ENCODE peak calls at places on chromosomes 11 and 22, in seven cellular contexts. One of them, this sample, is unnamed.

GRCh38 chr11:71951741-71952310 is 23.0 kb downstream of the RNF121 start:
- DNase-seq in HepG2: no peak
- DNase-seq in PC-3: no peak
- DNase-seq in mesendoderm: no peak
- DNase-seq in IMR-90: no peak
- DNase-seq in adipocyte: no peak
- DNase-seq in mammary epithelial cell: no peak
- DNase-seq in this sample: no peak

GRCh38 chr11:59273008-59273841 is 60.5 kb upstream of the MPEG1 start:
- DNase-seq in HepG2: no peak
- DNase-seq in mesendoderm: no peak
- DNase-seq in IMR-90: no peak
- DNase-seq in mammary epithelial cell: no peak
- DNase-seq in adipocyte: no peak
- DNase-seq in PC-3: peak
- DNase-seq in this sample: no peak

GRCh38 chr22:46007848-46008261 is 30.9 kb upstream of the WNT7B start:
- DNase-seq in mesendoderm: peak
- DNase-seq in adipocyte: peak
- DNase-seq in IMR-90: peak
- DNase-seq in PC-3: no peak
- DNase-seq in HepG2: no peak
- DNase-seq in mammary epithelial cell: peak
- DNase-seq in this sample: no peak

GRCh38 chr11:129992161-129992944 is 10.3 kb downstream of the PRDM10 start:
- DNase-seq in PC-3: peak
- DNase-seq in adipocyte: no peak
- DNase-seq in HepG2: peak
- DNase-seq in IMR-90: peak
- DNase-seq in mammary epithelial cell: peak
- DNase-seq in mesendoderm: peak
- DNase-seq in this sample: no peak

GRCh38 chr22:37818397-37819099 is 4.6 kb upstream of the GALR3 start:
- DNase-seq in adipocyte: peak
- DNase-seq in IMR-90: peak
- DNase-seq in mesendoderm: peak
- DNase-seq in HepG2: no peak
- DNase-seq in mammary epithelial cell: peak
- DNase-seq in PC-3: no peak
- DNase-seq in this sample: no peak

GRCh38 chr11:94303884-94304459 is 408 bp upstream of the IZUMO1R start:
- DNase-seq in mesendoderm: no peak
- DNase-seq in mammary epithelial cell: no peak
- DNase-seq in HepG2: no peak
- DNase-seq in PC-3: no peak
- DNase-seq in adipocyte: peak
- DNase-seq in IMR-90: no peak
- DNase-seq in this sample: no peak

GRCh38 chr11:17544181-17544622 is at the start of gene USH1C:
- DNase-seq in mammary epithelial cell: no peak
- DNase-seq in adipocyte: no peak
- DNase-seq in PC-3: no peak
- DNase-seq in HepG2: no peak
- DNase-seq in mesendoderm: peak
- DNase-seq in IMR-90: no peak
- DNase-seq in this sample: no peak

GRCh38 chr22:22103078-22103593 is 120.5 kb upstream of the TOP3B start:
- DNase-seq in IMR-90: no peak
- DNase-seq in mammary epithelial cell: no peak
- DNase-seq in mesendoderm: peak
- DNase-seq in PC-3: peak
- DNase-seq in HepG2: no peak
- DNase-seq in adipocyte: no peak
- DNase-seq in this sample: no peak

GRCh38 chr11:74069146-74070046 is 60.5 kb upstream of the UCP3 start:
- DNase-seq in mesendoderm: no peak
- DNase-seq in mammary epithelial cell: peak
- DNase-seq in PC-3: peak
- DNase-seq in IMR-90: peak
- DNase-seq in HepG2: no peak
- DNase-seq in adipocyte: peak
- DNase-seq in this sample: no peak

GRCh38 chr22:21025266-21025665 is 7.1 kb downstream of the SLC7A4 start:
- DNase-seq in HepG2: no peak
- DNase-seq in PC-3: no peak
- DNase-seq in mammary epithelial cell: peak
- DNase-seq in adipocyte: no peak
- DNase-seq in IMR-90: no peak
- DNase-seq in mesendoderm: no peak
- DNase-seq in this sample: no peak

GRCh38 chr11:134572741-134573675 is 161.0 kb upstream of the B3GAT1 start:
- DNase-seq in adipocyte: no peak
- DNase-seq in mesendoderm: no peak
- DNase-seq in IMR-90: no peak
- DNase-seq in mammary epithelial cell: no peak
- DNase-seq in PC-3: no peak
- DNase-seq in HepG2: no peak
- DNase-seq in this sample: no peak

GRCh38 chr11:47242596-47243192 is 5.9 kb downstream of the ACP2 start:
- DNase-seq in mesendoderm: no peak
- DNase-seq in PC-3: no peak
- DNase-seq in mammary epithelial cell: no peak
- DNase-seq in IMR-90: no peak
- DNase-seq in HepG2: no peak
- DNase-seq in adipocyte: no peak
- DNase-seq in this sample: no peak

GRCh38 chr11:102309621-102310541 is 7.4 kb upstream of the BIRC3 start:
- DNase-seq in HepG2: peak
- DNase-seq in mammary epithelial cell: no peak
- DNase-seq in PC-3: no peak
- DNase-seq in adipocyte: peak
- DNase-seq in mesendoderm: peak
- DNase-seq in IMR-90: no peak
- DNase-seq in this sample: peak

GRCh38 chr11:76861490-76861953 is 804 bp downstream of the ACER3 start:
- DNase-seq in mesendoderm: peak
- DNase-seq in IMR-90: no peak
- DNase-seq in mammary epithelial cell: peak
- DNase-seq in PC-3: peak
- DNase-seq in HepG2: no peak
- DNase-seq in adipocyte: no peak
- DNase-seq in this sample: no peak

GRCh38 chr11:34537636-34538035 is 24.0 kb upstream of the ELF5 start:
- DNase-seq in adipocyte: no peak
- DNase-seq in PC-3: peak
- DNase-seq in mesendoderm: no peak
- DNase-seq in HepG2: no peak
- DNase-seq in IMR-90: no peak
- DNase-seq in mammary epithelial cell: peak
- DNase-seq in this sample: no peak

GRCh38 chr11:45500457-45500856 is 165.0 kb downstream of the CHST1 start:
- DNase-seq in IMR-90: no peak
- DNase-seq in mesendoderm: peak
- DNase-seq in HepG2: no peak
- DNase-seq in PC-3: no peak
- DNase-seq in adipocyte: no peak
- DNase-seq in mammary epithelial cell: no peak
- DNase-seq in this sample: no peak

GRCh38 chr11:74676596-74676995 is 54.6 kb downstream of the CHRDL2 start:
- DNase-seq in adipocyte: no peak
- DNase-seq in PC-3: no peak
- DNase-seq in mesendoderm: no peak
- DNase-seq in mammary epithelial cell: no peak
- DNase-seq in HepG2: no peak
- DNase-seq in IMR-90: no peak
- DNase-seq in this sample: no peak

GRCh38 chr22:24983151-24983550 is 30.6 kb downstream of the KIAA1671 start:
- DNase-seq in PC-3: no peak
- DNase-seq in mesendoderm: no peak
- DNase-seq in mammary epithelial cell: no peak
- DNase-seq in IMR-90: no peak
- DNase-seq in HepG2: no peak
- DNase-seq in adipocyte: no peak
- DNase-seq in this sample: no peak

GRCh38 chr11:66856496-66857233 is at the start of gene LRFN4:
- DNase-seq in adipocyte: peak
- DNase-seq in mesendoderm: peak
- DNase-seq in IMR-90: no peak
- DNase-seq in HepG2: no peak
- DNase-seq in mammary epithelial cell: peak
- DNase-seq in PC-3: peak
- DNase-seq in this sample: no peak

GRCh38 chr22:46374663-46375474 is 39.4 kb downstream of the TRMU start:
- DNase-seq in mesendoderm: no peak
- DNase-seq in PC-3: no peak
- DNase-seq in mammary epithelial cell: no peak
- DNase-seq in HepG2: no peak
- DNase-seq in adipocyte: no peak
- DNase-seq in IMR-90: no peak
- DNase-seq in this sample: no peak

GRCh38 chr22:44453441-44454112 is 44.5 kb downstream of the RTL6 start:
- DNase-seq in mesendoderm: no peak
- DNase-seq in mammary epithelial cell: no peak
- DNase-seq in IMR-90: no peak
- DNase-seq in HepG2: no peak
- DNase-seq in PC-3: no peak
- DNase-seq in adipocyte: no peak
- DNase-seq in this sample: no peak

GRCh38 chr11:126133902-126134301 is 71.2 kb upstream of the CDON start:
- DNase-seq in IMR-90: no peak
- DNase-seq in mammary epithelial cell: no peak
- DNase-seq in PC-3: no peak
- DNase-seq in HepG2: peak
- DNase-seq in adipocyte: no peak
- DNase-seq in mesendoderm: peak
- DNase-seq in this sample: no peak

GRCh38 chr22:39518996-39519680 is 1.2 kb upstream of the ATF4 start:
- DNase-seq in HepG2: no peak
- DNase-seq in mammary epithelial cell: no peak
- DNase-seq in adipocyte: no peak
- DNase-seq in PC-3: peak
- DNase-seq in IMR-90: peak
- DNase-seq in mesendoderm: no peak
- DNase-seq in this sample: no peak

DNA sequence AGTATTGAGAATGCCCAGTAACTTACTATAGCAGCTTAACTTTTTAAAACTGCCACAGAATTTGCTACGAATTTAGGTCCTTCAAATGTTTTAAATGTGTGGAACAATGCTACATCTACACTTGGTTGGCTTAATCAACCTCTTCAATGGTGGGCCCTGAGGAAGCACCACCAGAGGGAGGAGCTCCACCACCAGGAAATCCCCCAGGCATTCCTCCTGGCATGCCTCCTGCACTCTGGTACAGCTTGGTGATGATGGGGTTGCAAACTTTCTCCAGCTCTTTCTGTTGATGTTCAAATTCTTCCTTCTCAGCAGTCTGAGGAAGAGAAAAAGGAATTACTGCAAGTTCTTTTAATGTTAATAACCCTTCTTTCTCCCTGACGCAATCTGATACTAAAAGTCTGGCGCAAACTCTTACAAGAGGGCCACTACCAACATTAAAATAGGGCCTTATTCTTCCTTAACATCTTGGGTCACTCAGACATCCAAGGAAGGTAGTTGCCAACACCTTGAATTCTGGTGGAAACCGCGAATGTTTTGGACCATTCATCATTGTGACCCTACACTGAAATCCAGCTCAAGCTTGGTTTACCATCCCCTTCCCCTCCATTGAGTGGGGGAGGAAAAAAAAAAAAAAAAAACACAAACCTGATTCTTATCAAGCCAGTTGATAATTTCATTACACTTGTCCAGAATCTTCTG is 4.2 kb downstream of the HSPA8 start:
- DNase-seq in mammary epithelial cell: no peak
- DNase-seq in mesendoderm: no peak
- DNase-seq in PC-3: no peak
- DNase-seq in adipocyte: no peak
- DNase-seq in IMR-90: no peak
- DNase-seq in HepG2: no peak
- DNase-seq in this sample: no peak
- H3K9ac ChIP-seq in mammary epithelial cell: no peak
- H3K9ac ChIP-seq in mesendoderm: no peak
- H3K9ac ChIP-seq in PC-3: no peak
- H3K9ac ChIP-seq in adipocyte: peak
- H3K9ac ChIP-seq in IMR-90: no peak
- H3K9ac ChIP-seq in HepG2: no peak
- H3K9ac ChIP-seq in this sample: no peak

DNA sequence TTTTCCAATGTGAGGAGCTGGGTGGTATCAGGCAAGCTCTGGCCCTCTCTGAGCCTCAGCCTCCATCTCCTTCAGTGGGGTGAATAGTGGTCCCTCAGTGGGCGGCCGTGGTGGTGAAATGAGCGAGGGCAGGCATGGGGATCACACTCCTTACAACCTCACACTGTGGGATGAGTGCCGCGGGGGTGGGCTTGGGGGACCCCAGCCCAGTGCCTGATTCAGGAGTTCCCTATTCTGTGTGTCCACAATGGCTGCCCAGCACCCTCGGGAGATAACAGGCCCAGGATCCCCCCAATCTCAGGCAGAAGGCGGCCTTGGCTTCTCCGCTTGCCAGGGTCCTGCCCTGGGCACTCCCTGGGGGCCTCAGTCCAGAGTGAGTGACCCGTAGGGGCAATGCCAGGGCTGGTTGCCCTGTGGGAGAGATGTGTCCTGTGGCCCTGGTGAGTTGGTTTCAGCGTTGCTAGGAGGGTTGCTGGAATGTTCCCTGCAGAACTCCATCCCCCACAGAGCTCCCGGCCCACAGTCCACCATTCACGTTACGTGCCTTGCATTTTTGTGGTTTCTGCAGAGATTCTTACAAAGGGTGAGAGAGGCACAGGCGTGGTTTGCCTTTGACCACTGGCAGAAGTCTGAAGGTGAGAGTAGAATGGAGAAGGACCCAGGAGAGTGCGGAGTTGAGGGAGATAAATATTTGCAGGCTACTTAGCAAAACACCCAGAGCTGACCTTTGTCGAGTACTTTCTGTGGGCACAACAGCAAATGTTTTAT is 2.9 kb downstream of the ALDH3B1 start:
- DNase-seq in mesendoderm: peak
- DNase-seq in HepG2: peak
- DNase-seq in IMR-90: peak
- DNase-seq in PC-3: peak
- DNase-seq in adipocyte: peak
- DNase-seq in mammary epithelial cell: peak
- DNase-seq in this sample: peak
- H3K9ac ChIP-seq in mesendoderm: no peak
- H3K9ac ChIP-seq in HepG2: peak
- H3K9ac ChIP-seq in IMR-90: peak
- H3K9ac ChIP-seq in PC-3: peak
- H3K9ac ChIP-seq in adipocyte: peak
- H3K9ac ChIP-seq in mammary epithelial cell: peak
- H3K9ac ChIP-seq in this sample: peak

GRCh38 chr22:19121631-19122142 is 525 bp downstream of the DGCR2 start:
- DNase-seq in adipocyte: peak
- DNase-seq in IMR-90: peak
- DNase-seq in mammary epithelial cell: peak
- DNase-seq in mesendoderm: peak
- DNase-seq in PC-3: peak
- DNase-seq in HepG2: no peak
- DNase-seq in this sample: no peak
- H3K9ac ChIP-seq in adipocyte: peak
- H3K9ac ChIP-seq in IMR-90: peak
- H3K9ac ChIP-seq in mammary epithelial cell: peak
- H3K9ac ChIP-seq in mesendoderm: peak
- H3K9ac ChIP-seq in PC-3: peak
- H3K9ac ChIP-seq in HepG2: peak
- H3K9ac ChIP-seq in this sample: peak

GRCh38 chr11:121240650-121241299 is 51.8 kb upstream of the SC5D start:
- DNase-seq in HepG2: no peak
- DNase-seq in mammary epithelial cell: no peak
- DNase-seq in IMR-90: no peak
- DNase-seq in mesendoderm: no peak
- DNase-seq in PC-3: no peak
- DNase-seq in adipocyte: no peak
- DNase-seq in this sample: no peak
- H3K9ac ChIP-seq in HepG2: no peak
- H3K9ac ChIP-seq in mammary epithelial cell: no peak
- H3K9ac ChIP-seq in IMR-90: no peak
- H3K9ac ChIP-seq in mesendoderm: no peak
- H3K9ac ChIP-seq in PC-3: no peak
- H3K9ac ChIP-seq in adipocyte: no peak
- H3K9ac ChIP-seq in this sample: no peak